ENCODE peak calls at places on chromosomes 7 and 10, in six cellular contexts. One of them, this sample, is unnamed.

GRCh38 chr10:52864459-52865106 is 92.0 kb upstream of the MBL2 start:
- DNase-seq in uterus: no peak
- DNase-seq in Peyer's patch: no peak
- DNase-seq in GM13977: no peak
- DNase-seq in transverse colon: no peak
- DNase-seq in endothelial cell: no peak
- DNase-seq in this sample: no peak

GRCh38 chr7:22935269-22935668 is 78.7 kb downstream of the HYCC1 start:
- DNase-seq in GM13977: no peak
- DNase-seq in endothelial cell: no peak
- DNase-seq in transverse colon: no peak
- DNase-seq in uterus: no peak
- DNase-seq in Peyer's patch: no peak
- DNase-seq in this sample: no peak

GRCh38 chr10:132465193-132465888 is 68.3 kb downstream of the PWWP2B start:
- DNase-seq in endothelial cell: no peak
- DNase-seq in GM13977: no peak
- DNase-seq in Peyer's patch: no peak
- DNase-seq in uterus: no peak
- DNase-seq in transverse colon: peak
- DNase-seq in this sample: no peak

GRCh38 chr10:15868006-15868405 is 7.7 kb upstream of the MINDY3 start:
- DNase-seq in endothelial cell: no peak
- DNase-seq in uterus: no peak
- DNase-seq in Peyer's patch: no peak
- DNase-seq in GM13977: no peak
- DNase-seq in transverse colon: no peak
- DNase-seq in this sample: no peak

GRCh38 chr10:113751116-113751728 is at the start of gene PLEKHS1:
- DNase-seq in uterus: no peak
- DNase-seq in Peyer's patch: no peak
- DNase-seq in transverse colon: no peak
- DNase-seq in GM13977: no peak
- DNase-seq in endothelial cell: no peak
- DNase-seq in this sample: no peak

GRCh38 chr10:35661236-35661635 is 19.1 kb upstream of the FZD8 start:
- DNase-seq in Peyer's patch: no peak
- DNase-seq in GM13977: no peak
- DNase-seq in uterus: no peak
- DNase-seq in transverse colon: no peak
- DNase-seq in endothelial cell: no peak
- DNase-seq in this sample: no peak

GRCh38 chr10:79162861-79163662 is 94.3 kb downstream of the ZMIZ1 start:
- DNase-seq in GM13977: no peak
- DNase-seq in transverse colon: no peak
- DNase-seq in Peyer's patch: no peak
- DNase-seq in endothelial cell: no peak
- DNase-seq in uterus: no peak
- DNase-seq in this sample: no peak

GRCh38 chr7:51235593-51236313 is 80.9 kb downstream of the COBL start:
- DNase-seq in endothelial cell: no peak
- DNase-seq in GM13977: no peak
- DNase-seq in uterus: no peak
- DNase-seq in transverse colon: no peak
- DNase-seq in Peyer's patch: no peak
- DNase-seq in this sample: no peak

GRCh38 chr10:78212134-78212785 is 178.6 kb downstream of the RPS24 start:
- DNase-seq in transverse colon: no peak
- DNase-seq in uterus: peak
- DNase-seq in endothelial cell: no peak
- DNase-seq in GM13977: no peak
- DNase-seq in Peyer's patch: no peak
- DNase-seq in this sample: no peak

GRCh38 chr10:113524120-113524519 is 28.7 kb upstream of the HABP2 start:
- DNase-seq in Peyer's patch: no peak
- DNase-seq in transverse colon: no peak
- DNase-seq in GM13977: no peak
- DNase-seq in uterus: no peak
- DNase-seq in endothelial cell: no peak
- DNase-seq in this sample: no peak

GRCh38 chr10:84329986-84330651 is 1.7 kb downstream of the CCSER2 start:
- DNase-seq in Peyer's patch: peak
- DNase-seq in transverse colon: no peak
- DNase-seq in endothelial cell: no peak
- DNase-seq in GM13977: peak
- DNase-seq in uterus: no peak
- DNase-seq in this sample: peak

GRCh38 chr7:33950047-33950714 is 44.8 kb downstream of the BMPER start:
- DNase-seq in Peyer's patch: no peak
- DNase-seq in endothelial cell: no peak
- DNase-seq in transverse colon: no peak
- DNase-seq in GM13977: no peak
- DNase-seq in uterus: no peak
- DNase-seq in this sample: no peak

GRCh38 chr10:47137311-47137851 is 162.6 kb upstream of the GDF10 start:
- DNase-seq in GM13977: no peak
- DNase-seq in Peyer's patch: no peak
- DNase-seq in endothelial cell: no peak
- DNase-seq in uterus: no peak
- DNase-seq in transverse colon: no peak
- DNase-seq in this sample: no peak

GRCh38 chr7:137667633-137668387 is 179.0 kb downstream of the DGKI start:
- DNase-seq in uterus: no peak
- DNase-seq in endothelial cell: no peak
- DNase-seq in transverse colon: no peak
- DNase-seq in GM13977: no peak
- DNase-seq in Peyer's patch: no peak
- DNase-seq in this sample: no peak

GRCh38 chr10:70193391-70193844 is 23.1 kb upstream of the SAR1A start:
- DNase-seq in endothelial cell: no peak
- DNase-seq in Peyer's patch: no peak
- DNase-seq in transverse colon: no peak
- DNase-seq in GM13977: no peak
- DNase-seq in uterus: no peak
- DNase-seq in this sample: no peak

GRCh38 chr7:126394406-126394805 is 858.3 kb downstream of the GRM8 start:
- DNase-seq in endothelial cell: no peak
- DNase-seq in Peyer's patch: no peak
- DNase-seq in transverse colon: no peak
- DNase-seq in GM13977: no peak
- DNase-seq in uterus: no peak
- DNase-seq in this sample: no peak

GRCh38 chr7:70392282-70392681 is 739.7 kb upstream of the GALNT17 start:
- DNase-seq in transverse colon: no peak
- DNase-seq in GM13977: no peak
- DNase-seq in endothelial cell: no peak
- DNase-seq in Peyer's patch: no peak
- DNase-seq in uterus: no peak
- DNase-seq in this sample: no peak

GRCh38 chr7:156731651-156732050 is 91.1 kb downstream of the RNF32 start:
- DNase-seq in endothelial cell: no peak
- DNase-seq in GM13977: no peak
- DNase-seq in transverse colon: no peak
- DNase-seq in Peyer's patch: no peak
- DNase-seq in uterus: no peak
- DNase-seq in this sample: no peak

GRCh38 chr7:5541087-5541992 is 117.7 kb upstream of the TNRC18 start:
- DNase-seq in transverse colon: no peak
- DNase-seq in uterus: no peak
- DNase-seq in endothelial cell: no peak
- DNase-seq in Peyer's patch: no peak
- DNase-seq in GM13977: peak
- DNase-seq in this sample: no peak

GRCh38 chr7:150951521-150951920 is 26.6 kb downstream of the KCNH2 start:
- DNase-seq in uterus: no peak
- DNase-seq in transverse colon: no peak
- DNase-seq in GM13977: no peak
- DNase-seq in endothelial cell: no peak
- DNase-seq in Peyer's patch: no peak
- DNase-seq in this sample: no peak

GRCh38 chr7:34657632-34658268 is at the start of gene NPSR1:
- DNase-seq in transverse colon: no peak
- DNase-seq in GM13977: no peak
- DNase-seq in Peyer's patch: no peak
- DNase-seq in uterus: no peak
- DNase-seq in endothelial cell: no peak
- DNase-seq in this sample: no peak

GRCh38 chr10:72292223-72292691 is 18.5 kb downstream of the DDIT4 start:
- DNase-seq in uterus: no peak
- DNase-seq in GM13977: peak
- DNase-seq in Peyer's patch: no peak
- DNase-seq in transverse colon: peak
- DNase-seq in endothelial cell: no peak
- DNase-seq in this sample: no peak

GRCh38 chr7:930975-931758 is 23.3 kb downstream of the ADAP1 start:
- DNase-seq in endothelial cell: no peak
- DNase-seq in GM13977: no peak
- DNase-seq in Peyer's patch: no peak
- DNase-seq in transverse colon: peak
- DNase-seq in uterus: no peak
- DNase-seq in this sample: no peak

GRCh38 chr10:48762104-48763042 is 77.7 kb downstream of the WDFY4 start:
- DNase-seq in endothelial cell: no peak
- DNase-seq in transverse colon: no peak
- DNase-seq in uterus: no peak
- DNase-seq in GM13977: no peak
- DNase-seq in Peyer's patch: no peak
- DNase-seq in this sample: no peak

GRCh38 chr7:247636-248035 is 42.3 kb upstream of the FOXL3 start:
- DNase-seq in Peyer's patch: no peak
- DNase-seq in uterus: no peak
- DNase-seq in endothelial cell: no peak
- DNase-seq in transverse colon: no peak
- DNase-seq in GM13977: no peak
- DNase-seq in this sample: no peak

GRCh38 chr10:23438547-23439451 is at the start of gene OTUD1:
- DNase-seq in endothelial cell: peak
- DNase-seq in Peyer's patch: peak
- DNase-seq in transverse colon: peak
- DNase-seq in uterus: peak
- DNase-seq in GM13977: peak
- DNase-seq in this sample: peak
- TF ChIP-seq CTCF in endothelial cell: no peak
- TF ChIP-seq CTCF in Peyer's patch: no peak
- TF ChIP-seq CTCF in transverse colon: peak
- TF ChIP-seq CTCF in uterus: no peak
- TF ChIP-seq CTCF in GM13977: no peak
- TF ChIP-seq CTCF in this sample: no peak

GRCh38 chr7:139987691-139988516 is 74.8 kb downstream of the PARP12 start:
- DNase-seq in GM13977: no peak
- DNase-seq in endothelial cell: no peak
- DNase-seq in transverse colon: no peak
- DNase-seq in Peyer's patch: no peak
- DNase-seq in uterus: no peak
- DNase-seq in this sample: no peak
- TF ChIP-seq CTCF in GM13977: no peak
- TF ChIP-seq CTCF in endothelial cell: no peak
- TF ChIP-seq CTCF in transverse colon: no peak
- TF ChIP-seq CTCF in Peyer's patch: no peak
- TF ChIP-seq CTCF in uterus: no peak
- TF ChIP-seq CTCF in this sample: no peak

GRCh38 chr7:93890464-93891068 is at the start of gene TFPI2:
- DNase-seq in GM13977: peak
- DNase-seq in endothelial cell: peak
- DNase-seq in Peyer's patch: no peak
- DNase-seq in uterus: peak
- DNase-seq in transverse colon: peak
- DNase-seq in this sample: peak

GRCh38 chr7:93894966-93895650 is 4.6 kb upstream of the TFPI2 start:
- DNase-seq in transverse colon: no peak
- DNase-seq in uterus: no peak
- DNase-seq in endothelial cell: no peak
- DNase-seq in Peyer's patch: no peak
- DNase-seq in GM13977: no peak
- DNase-seq in this sample: no peak

GRCh38 chr7:93894426-93894825 is 3.9 kb upstream of the TFPI2 start:
- DNase-seq in uterus: no peak
- DNase-seq in Peyer's patch: no peak
- DNase-seq in GM13977: no peak
- DNase-seq in transverse colon: no peak
- DNase-seq in endothelial cell: no peak
- DNase-seq in this sample: no peak

GRCh38 chr7:93889261-93889660 is 1.3 kb downstream of the TFPI2 start:
- DNase-seq in GM13977: no peak
- DNase-seq in transverse colon: no peak
- DNase-seq in endothelial cell: no peak
- DNase-seq in Peyer's patch: no peak
- DNase-seq in uterus: no peak
- DNase-seq in this sample: no peak

DNA sequence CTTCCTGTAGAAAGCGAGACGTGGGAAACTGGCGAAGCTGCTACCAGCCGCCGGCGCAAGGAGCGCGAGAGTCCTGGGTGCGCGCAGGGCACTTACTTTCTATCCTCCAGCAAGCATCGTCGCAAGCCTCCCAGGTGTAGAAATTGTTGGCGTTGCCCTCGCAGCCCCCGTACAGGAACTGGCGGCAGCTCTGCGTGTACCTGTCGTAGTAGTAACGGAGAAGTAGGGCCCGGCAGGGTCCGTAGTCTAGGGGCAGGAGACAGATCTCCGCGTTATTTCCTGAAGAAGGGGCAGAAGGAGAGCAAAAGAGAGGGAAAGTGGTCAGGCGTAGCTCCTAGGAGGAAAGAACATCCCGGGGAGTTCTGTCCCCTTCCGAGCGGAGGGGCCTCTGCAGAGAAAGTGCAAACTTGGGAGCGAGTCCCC is 501 bp downstream of the TFPI2 start:
- DNase-seq in uterus: peak
- DNase-seq in endothelial cell: peak
- DNase-seq in Peyer's patch: no peak
- DNase-seq in GM13977: no peak
- DNase-seq in transverse colon: no peak
- DNase-seq in this sample: peak
- TF ChIP-seq CTCF in uterus: no peak
- TF ChIP-seq CTCF in endothelial cell: no peak
- TF ChIP-seq CTCF in Peyer's patch: no peak
- TF ChIP-seq CTCF in GM13977: peak
- TF ChIP-seq CTCF in transverse colon: no peak
- TF ChIP-seq CTCF in this sample: no peak

GRCh38 chr7:158829342-158830210 is at the start of gene ESYT2:
- DNase-seq in endothelial cell: peak
- DNase-seq in transverse colon: peak
- DNase-seq in uterus: peak
- DNase-seq in GM13977: peak
- DNase-seq in Peyer's patch: peak
- DNase-seq in this sample: peak
- TF ChIP-seq CTCF in endothelial cell: no peak
- TF ChIP-seq CTCF in transverse colon: peak
- TF ChIP-seq CTCF in uterus: no peak
- TF ChIP-seq CTCF in GM13977: peak
- TF ChIP-seq CTCF in Peyer's patch: no peak
- TF ChIP-seq CTCF in this sample: peak

GRCh38 chr10:86642021-86642420 is 12.3 kb upstream of the OPN4 start:
- DNase-seq in endothelial cell: no peak
- DNase-seq in GM13977: no peak
- DNase-seq in Peyer's patch: no peak
- DNase-seq in transverse colon: no peak
- DNase-seq in uterus: no peak
- DNase-seq in this sample: no peak
- TF ChIP-seq CTCF in endothelial cell: no peak
- TF ChIP-seq CTCF in GM13977: no peak
- TF ChIP-seq CTCF in Peyer's patch: no peak
- TF ChIP-seq CTCF in transverse colon: no peak
- TF ChIP-seq CTCF in uterus: no peak
- TF ChIP-seq CTCF in this sample: no peak

This sample was measured in GM10248.